ENCODE peak calls at places on chromosome 6, in four cellular contexts. B is HepG2, V is prostate gland, E is sigmoid colon. C is an unnamed sample. For H3K9me3, the result is how much of the 10 kb centered on the place peaks cover.

GRCh38 chr6:23228439-23229024 is 659.2 kb downstream of the HDGFL1 start:
- DNase-seq in B (no peak), V (no peak), E (no peak), C (no peak)

GRCh38 chr6:94254689-94255088 is 835.3 kb upstream of the EPHA7 start:
- DNase-seq in B (peak), V (no peak), E (no peak), C (no peak)

GRCh38 chr6:15690451-15690961 is 27.7 kb upstream of the DTNBP1 start:
- DNase-seq in B (no peak), V (no peak), E (no peak), C (no peak)

GRCh38 chr6:123519191-123519510 is 117.6 kb downstream of the TRDN start:
- DNase-seq in B (no peak), V (no peak), E (peak), C (no peak)

GRCh38 chr6:135231469-135231844 is 50.3 kb downstream of the MYB start:
- DNase-seq in B (no peak), V (no peak), E (no peak), C (no peak)

GRCh38 chr6:124010574-124010973 is 206.9 kb downstream of the NKAIN2 start:
- DNase-seq in B (no peak), V (no peak), E (no peak), C (no peak)

GRCh38 chr6:41080623-41081022 is 7.8 kb downstream of the NFYA start:
- DNase-seq in B (no peak), V (no peak), E (no peak), C (no peak)

GRCh38 chr6:23621026-23621425 is 505.0 kb upstream of the NRSN1 start:
- DNase-seq in B (no peak), V (no peak), E (no peak), C (no peak)

GRCh38 chr6:139587469-139587868 is 213.0 kb upstream of the CITED2 start:
- DNase-seq in B (peak), V (no peak), E (no peak), C (no peak)

GRCh38 chr6:104017410-104018381 is 842.0 kb downstream of the HACE1 start:
- DNase-seq in B (no peak), V (no peak), E (peak), C (no peak)

GRCh38 chr6:7204726-7205125 is 97.0 kb downstream of the RREB1 start:
- DNase-seq in B (no peak), V (no peak), E (no peak), C (no peak)

DNA sequence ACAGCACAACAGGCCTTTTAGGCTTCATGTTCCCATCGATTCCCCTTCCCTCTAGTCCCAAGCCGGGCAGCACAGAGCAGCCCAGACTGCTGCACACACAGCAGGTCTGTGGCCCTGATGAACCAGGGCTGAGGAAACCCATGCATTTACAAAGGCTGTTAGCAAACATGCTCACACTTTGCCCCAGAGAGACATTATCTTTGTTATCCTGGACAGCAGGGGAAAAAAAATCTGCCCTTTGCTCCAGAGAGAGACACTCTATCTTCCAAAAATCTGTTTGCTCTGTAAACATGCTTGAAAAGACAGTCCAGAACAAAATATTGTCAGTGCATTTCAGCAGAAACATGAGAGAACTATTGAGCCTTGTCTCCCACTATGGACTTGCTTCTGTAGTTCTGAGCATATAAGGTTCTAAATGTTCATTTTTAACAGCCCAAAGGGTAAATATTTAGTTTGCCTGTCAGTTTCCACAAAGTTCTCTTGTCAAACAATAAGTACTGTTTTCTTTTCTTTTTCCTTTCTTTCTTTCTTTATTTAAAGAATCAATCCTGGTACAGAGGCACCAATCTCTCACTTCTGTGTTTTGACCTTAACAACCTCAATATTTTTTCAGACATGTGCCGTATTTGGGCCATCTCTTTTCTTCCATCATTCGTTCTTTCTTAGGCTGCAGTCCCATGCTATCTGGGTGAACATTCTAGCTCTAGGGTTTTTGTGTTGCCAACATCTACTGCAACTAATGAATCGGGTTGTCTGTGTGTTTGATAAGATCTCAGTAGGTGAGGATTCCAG is 468.0 kb downstream of the EPM2A start:
- DNase-seq in B (peak), V (peak), E (no peak), C (no peak)
- TF ChIP-seq POLR2A in B (peak), V (no peak), E (no peak), C (no peak)

DNA sequence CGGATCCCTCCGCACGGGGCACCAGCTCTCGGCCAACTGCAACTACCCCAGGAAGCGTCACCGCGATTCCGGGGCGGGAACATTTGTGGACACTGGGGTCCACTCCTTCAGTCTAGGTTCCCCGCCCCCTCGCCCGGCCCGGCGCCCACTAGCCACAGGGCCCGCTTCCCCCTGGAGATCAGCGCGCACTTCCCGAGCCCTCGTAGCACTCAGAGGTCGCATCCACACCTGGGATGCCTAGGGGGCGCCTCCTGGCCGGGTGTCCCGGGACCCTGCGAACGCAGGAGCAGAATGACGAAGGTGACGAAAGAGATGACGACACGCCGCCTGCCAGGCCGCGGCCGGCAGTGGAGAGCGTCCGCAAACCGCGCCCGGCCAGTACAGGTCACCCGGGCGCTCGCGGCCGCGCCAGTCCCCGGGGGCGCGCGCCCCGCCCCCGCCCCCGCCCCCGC is 309 bp upstream of the AIG1 start:
- DNase-seq in B (peak), V (peak), E (peak), C (peak)
- TF ChIP-seq CTCF in B (peak), V (peak), E (no peak), C (no peak)

DNA sequence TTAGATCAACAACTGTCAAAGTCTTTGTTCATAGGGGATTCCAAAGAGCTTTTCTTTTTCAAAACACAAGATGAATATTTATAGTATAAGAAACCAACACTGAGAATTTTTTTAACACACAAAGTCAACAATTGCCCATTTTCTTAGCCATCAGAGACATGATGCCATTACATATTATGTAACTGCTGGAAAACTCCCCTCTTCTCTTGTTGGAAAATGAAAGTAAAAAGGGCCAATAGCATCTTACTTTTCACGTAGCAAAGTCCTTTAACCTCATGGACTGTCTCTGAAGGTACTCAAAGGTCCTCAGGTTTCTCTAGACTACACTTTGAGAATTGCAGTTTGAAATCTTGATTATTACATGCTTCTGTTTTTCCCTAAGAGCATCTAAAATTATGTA is 67.6 kb downstream of the LPA start:
- DNase-seq in B (no peak), V (no peak), E (no peak), C (no peak)
- H3K9me3 ChIP-seq in B (under half), V (under half), E (under half), C (under half)

DNA sequence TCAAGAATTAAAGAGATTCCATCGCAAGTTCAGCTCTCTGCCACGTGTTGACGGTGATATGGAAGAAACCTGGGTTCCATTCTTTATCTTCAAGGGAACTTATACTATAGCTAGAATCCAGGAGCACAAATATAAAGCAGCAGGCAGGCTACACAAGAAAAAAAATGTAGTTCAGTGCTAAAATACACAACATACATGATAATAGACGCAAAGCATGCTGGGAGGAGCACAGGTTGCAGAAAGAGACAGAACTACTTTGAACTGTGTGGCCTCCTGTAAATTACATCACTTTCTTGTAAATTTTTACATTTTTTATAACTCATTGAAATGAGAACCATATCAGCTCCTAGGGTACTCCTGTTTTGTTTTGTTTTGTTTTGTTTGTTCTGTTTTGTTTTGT is 53.8 kb upstream of the RBM24 start:
- DNase-seq in B (no peak), V (no peak), E (no peak), C (no peak)
- TF ChIP-seq POLR2A in B (no peak), V (no peak), E (no peak), C (no peak)

GRCh38 chr6:1836690-1837089 is 227.0 kb downstream of the FOXC1 start:
- DNase-seq in B (no peak), V (no peak), E (no peak), C (no peak)
- TF ChIP-seq CTCF in B (no peak), V (no peak), E (no peak), C (no peak)

GRCh38 chr6:169972736-169973135 is 221.3 kb downstream of the ERMARD start:
- DNase-seq in B (no peak), V (no peak), E (peak), C (peak)
- H3K9me3 ChIP-seq in B (under half), V (under half), E (under half), C (under half)

C was measured in stomach.